ENCODE peak calls at places on chromosomes 13 and 19, in ten cellular contexts. E, K, U, O, J, Z, W, Q, P and I are unnamed samples.

GRCh38 chr13:54261856-54262255 is 1233.2 kb downstream of the OLFM4 start:
- DNase-seq in Q (no peak), Z (no peak), E (no peak), W (no peak), U (no peak), O (no peak), P (no peak), J (no peak), K (no peak), I (no peak)

GRCh38 chr13:99280166-99280565 is 22.0 kb upstream of the GPR18 start:
- DNase-seq in U (no peak), W (no peak), P (no peak), O (peak), K (no peak), J (no peak), E (no peak), Z (no peak), Q (no peak), I (no peak)

GRCh38 chr13:30148171-30148754 is 159.1 kb downstream of the KATNAL1 start:
- DNase-seq in O (no peak), K (no peak), Z (no peak), U (no peak), J (no peak), Q (no peak), P (no peak), W (no peak), E (no peak), I (peak)

GRCh38 chr13:40204246-40204645 is 462.2 kb downstream of the FOXO1 start:
- DNase-seq in P (no peak), U (no peak), W (no peak), E (no peak), O (no peak), Q (no peak), Z (no peak), J (no peak), K (no peak), I (no peak)

GRCh38 chr19:46573679-46574522 is 27.2 kb upstream of the CALM3 start:
- DNase-seq in Q (no peak), K (no peak), E (no peak), P (no peak), W (no peak), U (no peak), Z (no peak), O (no peak), J (no peak), I (no peak)

GRCh38 chr13:43693639-43694038 is 93.1 kb downstream of the ENOX1 start:
- DNase-seq in Q (no peak), P (no peak), E (no peak), K (no peak), O (no peak), W (no peak), Z (no peak), U (no peak), J (no peak), I (no peak)

GRCh38 chr19:44636439-44637389 is 7.0 kb upstream of the PVR start:
- DNase-seq in P (no peak), O (no peak), U (no peak), W (no peak), Q (no peak), J (no peak), Z (no peak), E (no peak), K (no peak), I (no peak)

GRCh38 chr19:3404324-3405260 is 38.2 kb downstream of the NFIC start:
- DNase-seq in W (peak), K (no peak), U (no peak), P (peak), J (peak), E (peak), Q (no peak), O (peak), Z (peak), I (peak)

GRCh38 chr19:54388001-54388802 is 23.5 kb upstream of the LAIR1 start:
- DNase-seq in Q (peak), Z (no peak), J (no peak), P (peak), E (no peak), U (no peak), O (peak), W (no peak), K (no peak), I (peak)

GRCh38 chr19:816500-816857 is 5.3 kb downstream of the PLPPR3 start:
- DNase-seq in U (no peak), Z (no peak), E (no peak), P (no peak), W (no peak), O (no peak), J (no peak), Q (no peak), K (no peak), I (no peak)

GRCh38 chr19:20351244-20351643 is 184.2 kb downstream of the ZNF486 start:
- DNase-seq in Q (no peak), W (no peak), U (no peak), O (no peak), J (no peak), E (no peak), Z (no peak), K (no peak), P (no peak), I (no peak)

GRCh38 chr13:79459906-79460305 is 21.0 kb upstream of the NDFIP2 start:
- DNase-seq in K (no peak), O (no peak), Z (no peak), U (no peak), E (no peak), J (no peak), Q (no peak), P (no peak), W (no peak), I (no peak)

GRCh38 chr13:109481046-109481445 is 305.3 kb downstream of the IRS2 start:
- DNase-seq in J (no peak), E (no peak), Q (no peak), K (no peak), Z (no peak), W (no peak), U (no peak), P (no peak), O (no peak), I (no peak)

GRCh38 chr19:51123381-51124186 is 1.1 kb upstream of the SIGLEC9 start:
- DNase-seq in J (no peak), E (peak), O (peak), K (no peak), P (no peak), U (no peak), W (no peak), Q (no peak), Z (no peak), I (peak)

GRCh38 chr19:23075031-23075733 is 41.6 kb upstream of the ZNF730 start:
- DNase-seq in Z (peak), W (no peak), Q (peak), J (peak), K (no peak), P (peak), E (no peak), O (peak), U (peak), I (peak)

GRCh38 chr13:44306401-44307192 is 67.0 kb upstream of the SERP2 start:
- DNase-seq in W (no peak), E (peak), Z (peak), P (peak), Q (no peak), J (no peak), U (no peak), K (peak), O (peak), I (no peak)

GRCh38 chr13:95191821-95192220 is 109.4 kb downstream of the ABCC4 start:
- DNase-seq in W (no peak), O (peak), E (peak), Q (peak), Z (peak), U (peak), J (no peak), P (peak), K (peak), I (peak)

GRCh38 chr13:20998649-20999415 is 62.6 kb downstream of the LATS2 start:
- DNase-seq in K (no peak), O (no peak), Q (no peak), P (no peak), U (no peak), J (no peak), Z (no peak), W (no peak), E (no peak), I (no peak)

GRCh38 chr13:25171517-25172302 is at the start of gene AMER2:
- DNase-seq in U (peak), W (no peak), K (no peak), O (peak), Q (peak), J (no peak), Z (no peak), P (peak), E (no peak), I (no peak)

GRCh38 chr19:36686365-36687213 is 823 bp upstream of the ZNF567 start:
- DNase-seq in K (no peak), W (no peak), P (no peak), Q (no peak), Z (peak), E (no peak), O (peak), U (no peak), J (no peak), I (no peak)

GRCh38 chr19:10044390-10044789 is 31.1 kb downstream of the RDH8 start:
- DNase-seq in J (no peak), W (no peak), P (peak), U (no peak), O (no peak), Z (no peak), Q (no peak), E (no peak), K (peak), I (no peak)

GRCh38 chr19:18152817-18153554 is at the start of gene PIK3R2:
- DNase-seq in Z (peak), W (peak), E (peak), U (peak), Q (peak), O (peak), K (peak), J (peak), P (peak), I (peak)
- TF ChIP-seq POLR2AphosphoS5 in Z (peak), W (no peak), E (no peak), U (no peak), Q (no peak), O (peak), K (peak), J (peak), P (peak), I (peak)

GRCh38 chr13:48094781-48095502 is at the start of gene MED4:
- DNase-seq in J (peak), E (peak), U (peak), K (peak), W (peak), Q (peak), Z (peak), O (peak), P (peak), I (peak)
- TF ChIP-seq POLR2A in J (peak), E (peak), U (peak), K (no peak), W (peak), Q (peak), Z (peak), O (peak), P (peak), I (peak)

GRCh38 chr19:48332662-48333466 is 7.5 kb downstream of the EMP3 start:
- DNase-seq in Z (peak), U (peak), P (peak), Q (peak), W (peak), K (peak), J (peak), E (peak), O (peak), I (peak)
- TF ChIP-seq POLR2AphosphoS5 in Z (peak), U (no peak), P (peak), Q (no peak), W (peak), K (peak), J (no peak), E (peak), O (peak), I (peak)

GRCh38 chr13:27018230-27018875 is 153.3 kb downstream of the USP12 start:
- DNase-seq in Q (no peak), U (no peak), Z (no peak), J (no peak), O (peak), P (no peak), E (peak), K (no peak), W (no peak), I (no peak)
- TF ChIP-seq POLR2A in Q (no peak), U (no peak), Z (no peak), J (no peak), O (no peak), P (no peak), E (no peak), K (no peak), W (no peak), I (no peak)